ENCODE peak calls at places on chromosomes 3 and 15, in four cellular contexts. W is esophagus squamous epithelium, B is GM10248, M is endodermal cell. Z is an unnamed sample.

GRCh38 chr15:69398541-69398940 is 15.6 kb upstream of the KIF23 start:
- DNase-seq in M (no peak), B (no peak), W (no peak), Z (no peak)

GRCh38 chr15:90887037-90887481 is 2.8 kb downstream of the FES start:
- DNase-seq in W (no peak), B (no peak), M (no peak), Z (no peak)

GRCh38 chr15:52183562-52184173 is 7.5 kb downstream of the GNB5 start:
- DNase-seq in W (no peak), B (no peak), M (peak; percentile 85), Z (no peak)

GRCh38 chr3:197792019-197792647 is 1.1 kb downstream of the LRCH3 start:
- DNase-seq in W (no peak), B (no peak), M (no peak), Z (no peak)

GRCh38 chr3:188624384-188624783 is 470.4 kb downstream of the LPP start:
- DNase-seq in B (no peak), W (no peak), M (no peak), Z (no peak)

GRCh38 chr15:62874064-62874463 is 168.5 kb upstream of the TPM1 start:
- DNase-seq in M (no peak), B (no peak), W (no peak), Z (no peak)

GRCh38 chr3:176274161-176274560 is 923.1 kb downstream of the TBL1XR1 start:
- DNase-seq in B (no peak), W (no peak), M (no peak), Z (no peak)

GRCh38 chr3:32410367-32411246 is 19.0 kb downstream of the CMTM7 start:
- DNase-seq in W (no peak), M (peak; percentile 84), B (no peak), Z (no peak)

GRCh38 chr3:129003578-129004112 is 2.5 kb downstream of the EFCC1 start:
- DNase-seq in B (no peak), M (peak; percentile 78), W (no peak), Z (no peak)

GRCh38 chr3:143321058-143321769 is 201.6 kb downstream of the CHST2 start:
- DNase-seq in B (no peak), M (no peak), W (no peak), Z (no peak)

GRCh38 chr15:40825661-40826088 is 2.8 kb downstream of the PPP1R14D start:
- DNase-seq in M (no peak), B (no peak), W (no peak), Z (no peak)

GRCh38 chr3:64462203-64463120 is 225.3 kb downstream of the ADAMTS9 start:
- DNase-seq in M (peak; percentile 22), W (no peak), B (no peak), Z (no peak)

GRCh38 chr3:45153658-45154437 is 7.7 kb upstream of the CDCP1 start:
- DNase-seq in B (no peak), W (no peak), M (no peak), Z (no peak)

GRCh38 chr3:106703524-106703923 is 673.7 kb upstream of the CCDC54 start:
- DNase-seq in B (no peak), M (no peak), W (no peak), Z (no peak)

GRCh38 chr3:158470944-158471638 is 99.9 kb upstream of the MLF1 start:
- DNase-seq in B (no peak), M (no peak), W (no peak), Z (no peak)

GRCh38 chr3:66638717-66639116 is 137.9 kb upstream of the LRIG1 start:
- DNase-seq in M (no peak), B (peak; percentile 18), W (no peak), Z (no peak)

GRCh38 chr3:18703798-18704197 is 278.7 kb upstream of the SATB1 start:
- DNase-seq in M (no peak), W (no peak), B (no peak), Z (no peak)

GRCh38 chr15:68401496-68402431 is 30.2 kb downstream of the ITGA11 start:
- DNase-seq in M (no peak), B (no peak), W (no peak), Z (no peak)

GRCh38 chr3:152292367-152292766 is 23.6 kb downstream of the MBNL1 start:
- DNase-seq in M (no peak), W (no peak), B (no peak), Z (no peak)

GRCh38 chr15:51735611-51736010 is 1.8 kb downstream of the LYSMD2 start:
- DNase-seq in B (no peak), W (no peak), M (no peak), Z (no peak)

GRCh38 chr3:85567074-85567676 is 608.4 kb downstream of the CADM2 start:
- DNase-seq in W (no peak), B (peak; percentile 20), M (peak; percentile 82), Z (peak; percentile 20)

GRCh38 chr3:140994316-140994715 is 52.7 kb downstream of the SLC25A36 start:
- DNase-seq in W (no peak), M (no peak), B (no peak), Z (no peak)

GRCh38 chr15:91263632-91264477 is 163.8 kb downstream of the SV2B start:
- DNase-seq in B (no peak), M (no peak), W (no peak), Z (no peak)

GRCh38 chr3:9014189-9014588 is 50.9 kb upstream of the RAD18 start:
- DNase-seq in B (no peak), W (no peak), M (peak; percentile 27), Z (no peak)

GRCh38 chr15:90286678-90287077 is 21.2 kb downstream of the NGRN start:
- DNase-seq in B (peak; percentile 47), M (no peak), W (no peak), Z (peak; percentile 62)

GRCh38 chr3:45806072-45806471 is 9.7 kb upstream of the SLC6A20 start:
- DNase-seq in B (no peak), M (no peak), W (no peak), Z (no peak)

GRCh38 chr3:129087138-129087702 is 26.6 kb downstream of the GP9 start:
- DNase-seq in W (no peak), B (no peak), M (no peak), Z (no peak)

GRCh38 chr3:59482001-59482400 is 432.2 kb upstream of the CFAP20DC start:
- DNase-seq in B (no peak), M (no peak), W (no peak), Z (no peak)

GRCh38 chr3:120839120-120839519 is 68.9 kb upstream of the STXBP5L start:
- DNase-seq in W (no peak), M (no peak), B (no peak), Z (no peak)

GRCh38 chr3:129558772-129559564 is 16.0 kb downstream of the H1-8 start:
- DNase-seq in B (no peak), W (no peak), M (no peak), Z (no peak)

GRCh38 chr3:181886676-181887075 is 175.0 kb downstream of the SOX2 start:
- DNase-seq in W (no peak), M (no peak), B (no peak), Z (no peak)

GRCh38 chr15:64507293-64507802 is 47.0 kb downstream of the ZNF609 start:
- DNase-seq in W (no peak), B (peak; percentile 60), M (no peak), Z (peak; percentile 59)

GRCh38 chr3:122123885-122124284 is 59.6 kb upstream of the CASR start:
- DNase-seq in W (no peak), B (no peak), M (no peak), Z (no peak)

GRCh38 chr3:99602183-99602582 is 36.2 kb upstream of the COL8A1 start:
- DNase-seq in W (no peak), B (no peak), M (no peak), Z (no peak)

GRCh38 chr3:53073553-53074365 is 27.9 kb upstream of the SFMBT1 start:
- DNase-seq in M (no peak), W (no peak), B (no peak), Z (no peak)

GRCh38 chr3:79906106-79906505 is 138.3 kb upstream of the ROBO1 start:
- DNase-seq in W (no peak), B (no peak), M (no peak), Z (no peak)

GRCh38 chr3:25664066-25664809 is 469 bp downstream of the TOP2B start:
- DNase-seq in W (peak; percentile 11), M (peak; percentile 87), B (peak; percentile 41), Z (peak; percentile 53)

GRCh38 chr15:91853968-91854943 is 748 bp downstream of the SLCO3A1 start:
- DNase-seq in B (no peak), W (no peak), M (peak; percentile 84), Z (peak; percentile 35)

GRCh38 chr3:132788299-132788698 is 66.1 kb upstream of the NPHP3 start:
- DNase-seq in W (no peak), M (no peak), B (no peak), Z (no peak)

GRCh38 chr3:172679599-172679998 is 31.3 kb downstream of the NCEH1 start:
- DNase-seq in B (no peak), W (no peak), M (no peak), Z (no peak)

GRCh38 chr3:14774431-14774830 is 44.3 kb upstream of the FGD5 start:
- DNase-seq in W (no peak), M (peak; percentile 56), B (no peak), Z (no peak)
- TF ChIP-seq CTCF in W (no peak), M (peak; percentile 38), B (no peak), Z (no peak)

DNA sequence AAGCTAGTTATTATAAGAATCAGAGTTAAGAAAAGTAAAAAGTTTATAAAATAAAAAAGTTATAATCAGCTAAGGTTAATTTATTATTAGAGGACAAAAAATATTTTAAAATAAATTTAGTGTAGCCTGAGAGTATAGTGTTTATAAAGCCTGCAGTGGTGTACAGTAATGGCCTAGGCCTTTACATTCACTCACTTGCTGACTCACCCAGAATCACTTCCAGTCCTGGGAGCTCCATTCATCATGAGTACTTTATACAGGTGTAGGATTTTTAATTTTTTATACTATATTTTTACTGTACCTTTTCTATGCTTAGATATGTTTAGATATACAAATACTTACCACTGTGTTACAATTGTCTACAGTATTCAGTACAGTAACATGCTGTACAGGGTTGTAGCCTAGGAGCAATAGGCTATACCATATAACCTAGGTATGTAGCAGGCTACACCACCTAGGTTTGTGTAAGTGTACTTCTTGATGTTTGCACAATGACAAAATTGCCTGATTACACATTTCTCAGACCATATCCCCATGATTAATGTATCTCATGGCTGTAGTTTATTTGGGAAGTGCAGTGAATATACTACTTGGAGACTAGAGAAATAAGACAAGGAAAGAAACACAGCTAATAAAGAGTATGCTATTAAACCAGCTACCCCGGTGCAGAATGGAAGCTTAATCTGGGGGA is 101.9 kb upstream of the GALNT15 start:
- DNase-seq in B (no peak), W (no peak), M (no peak), Z (no peak)
- TF ChIP-seq CTCF in B (no peak), W (no peak), M (no peak), Z (no peak)

DNA sequence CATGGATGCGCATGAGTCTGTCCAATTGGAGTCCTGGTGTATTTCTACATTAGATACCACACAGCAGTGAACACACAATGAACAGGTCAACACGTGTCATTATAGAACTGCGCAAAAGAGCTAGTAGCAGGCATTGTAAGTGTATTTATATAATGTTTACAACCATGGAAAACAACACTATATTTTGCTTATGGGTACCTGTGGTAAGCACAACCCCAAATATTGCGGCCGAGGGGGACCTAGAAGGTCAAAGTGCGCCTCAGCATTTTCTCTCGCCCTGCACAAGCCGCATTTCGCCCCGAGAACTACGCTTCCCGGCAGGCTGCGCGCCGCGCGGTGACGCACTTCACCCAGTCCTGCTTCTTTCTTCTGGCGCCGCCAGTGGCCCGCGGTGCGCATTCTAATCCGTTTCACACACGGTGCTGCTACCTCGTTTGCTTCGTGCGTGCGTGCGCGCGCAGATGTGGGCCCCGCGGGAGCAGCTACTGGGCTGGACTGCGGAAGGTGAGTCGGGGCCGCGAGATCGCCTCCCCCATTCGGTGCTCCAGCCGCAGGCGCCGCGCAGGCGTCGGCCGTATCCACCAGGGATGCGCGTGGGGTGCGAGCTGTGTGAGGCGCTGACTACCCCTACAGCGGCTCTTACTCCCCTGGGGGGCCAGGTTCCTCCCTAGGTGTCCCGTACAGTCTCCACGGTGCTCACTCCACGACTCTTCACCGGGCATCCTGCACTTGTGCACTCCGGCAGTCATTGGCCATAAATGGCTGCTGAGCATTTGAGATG is at the start of gene ZNF589:
- DNase-seq in M (peak; percentile 97), W (peak; percentile 55), B (peak; percentile 96), Z (peak; percentile 97)
- TF ChIP-seq CTCF in M (peak; percentile 27), W (peak; percentile 20), B (peak; percentile 53), Z (peak; percentile 47)

GRCh38 chr3:13282986-13283876 is 136.9 kb downstream of the NUP210 start:
- DNase-seq in W (no peak), M (peak; percentile 91), B (no peak), Z (peak; percentile 70)
- TF ChIP-seq CTCF in W (no peak), M (peak; percentile 78), B (peak; percentile 22), Z (no peak)

Z was measured in GM13976.